ENCODE peak calls at places on chromosomes 3 and 15, in six cellular contexts. One of them, this sample, is unnamed.

GRCh38 chr3:56894912-56895431 is 93.2 kb upstream of the ARHGEF3 start:
- DNase-seq in B cell: no peak
- DNase-seq in GM12878: no peak
- DNase-seq in mucosa of descending colon: no peak
- DNase-seq in SK-N-SH: no peak
- DNase-seq in IMR-90: peak; percentile 55
- DNase-seq in this sample: no peak

GRCh38 chr15:94080416-94080815 is 150.9 kb upstream of the MCTP2 start:
- DNase-seq in B cell: no peak
- DNase-seq in GM12878: no peak
- DNase-seq in mucosa of descending colon: no peak
- DNase-seq in SK-N-SH: no peak
- DNase-seq in IMR-90: no peak
- DNase-seq in this sample: no peak

GRCh38 chr3:21117397-21117796 is 633.6 kb downstream of the ZNF385D start:
- DNase-seq in B cell: no peak
- DNase-seq in GM12878: no peak
- DNase-seq in mucosa of descending colon: no peak
- DNase-seq in SK-N-SH: no peak
- DNase-seq in IMR-90: no peak
- DNase-seq in this sample: no peak

GRCh38 chr3:57281710-57282109 is 10.8 kb downstream of the ASB14 start:
- DNase-seq in B cell: no peak
- DNase-seq in GM12878: no peak
- DNase-seq in mucosa of descending colon: no peak
- DNase-seq in SK-N-SH: no peak
- DNase-seq in IMR-90: peak; percentile 51
- DNase-seq in this sample: no peak

GRCh38 chr15:25238716-25239470 is 199.9 kb downstream of the UBE3A start:
- DNase-seq in B cell: peak; percentile 27
- DNase-seq in GM12878: no peak
- DNase-seq in mucosa of descending colon: peak; percentile 26
- DNase-seq in SK-N-SH: no peak
- DNase-seq in IMR-90: no peak
- DNase-seq in this sample: no peak

GRCh38 chr3:99236576-99236975 is 335.1 kb upstream of the DCBLD2 start:
- DNase-seq in B cell: no peak
- DNase-seq in GM12878: no peak
- DNase-seq in mucosa of descending colon: no peak
- DNase-seq in SK-N-SH: no peak
- DNase-seq in IMR-90: peak; percentile 25
- DNase-seq in this sample: no peak

GRCh38 chr3:158732856-158733200 is 571 bp upstream of the RARRES1 start:
- DNase-seq in B cell: no peak
- DNase-seq in GM12878: no peak
- DNase-seq in mucosa of descending colon: peak; percentile 59
- DNase-seq in SK-N-SH: no peak
- DNase-seq in IMR-90: no peak
- DNase-seq in this sample: no peak

GRCh38 chr3:18412684-18413083 is 12.5 kb downstream of the SATB1 start:
- DNase-seq in B cell: no peak
- DNase-seq in GM12878: no peak
- DNase-seq in mucosa of descending colon: no peak
- DNase-seq in SK-N-SH: no peak
- DNase-seq in IMR-90: no peak
- DNase-seq in this sample: no peak

GRCh38 chr3:32780071-32780734 is 37.6 kb upstream of the TRIM71 start:
- DNase-seq in B cell: no peak
- DNase-seq in GM12878: no peak
- DNase-seq in mucosa of descending colon: no peak
- DNase-seq in SK-N-SH: no peak
- DNase-seq in IMR-90: no peak
- DNase-seq in this sample: no peak

GRCh38 chr3:178382388-178383061 is 153.7 kb upstream of the KCNMB2 start:
- DNase-seq in B cell: no peak
- DNase-seq in GM12878: no peak
- DNase-seq in mucosa of descending colon: no peak
- DNase-seq in SK-N-SH: no peak
- DNase-seq in IMR-90: peak; percentile 95
- DNase-seq in this sample: no peak

GRCh38 chr15:79505956-79506355 is 73.8 kb downstream of the MINAR1 start:
- DNase-seq in B cell: no peak
- DNase-seq in GM12878: no peak
- DNase-seq in mucosa of descending colon: no peak
- DNase-seq in SK-N-SH: no peak
- DNase-seq in IMR-90: no peak
- DNase-seq in this sample: no peak

GRCh38 chr3:17110665-17111396 is 226.1 kb downstream of the PLCL2 start:
- DNase-seq in B cell: no peak
- DNase-seq in GM12878: no peak
- DNase-seq in mucosa of descending colon: no peak
- DNase-seq in SK-N-SH: no peak
- DNase-seq in IMR-90: no peak
- DNase-seq in this sample: no peak

GRCh38 chr3:178063475-178063874 is 472.8 kb upstream of the KCNMB2 start:
- DNase-seq in B cell: no peak
- DNase-seq in GM12878: no peak
- DNase-seq in mucosa of descending colon: no peak
- DNase-seq in SK-N-SH: no peak
- DNase-seq in IMR-90: peak; percentile 69
- DNase-seq in this sample: no peak

GRCh38 chr15:73678498-73678897 is 5.7 kb upstream of the CD276 start:
- DNase-seq in B cell: no peak
- DNase-seq in GM12878: no peak
- DNase-seq in mucosa of descending colon: no peak
- DNase-seq in SK-N-SH: no peak
- DNase-seq in IMR-90: no peak
- DNase-seq in this sample: no peak

GRCh38 chr3:195900426-195901355 is 7.7 kb downstream of the TNK2 start:
- DNase-seq in B cell: peak; percentile 57
- DNase-seq in GM12878: no peak
- DNase-seq in mucosa of descending colon: peak; percentile 81
- DNase-seq in SK-N-SH: no peak
- DNase-seq in IMR-90: peak; percentile 54
- DNase-seq in this sample: peak; percentile 42

GRCh38 chr3:67907735-67908134 is 253.3 kb upstream of the SUCLG2 start:
- DNase-seq in B cell: no peak
- DNase-seq in GM12878: no peak
- DNase-seq in mucosa of descending colon: no peak
- DNase-seq in SK-N-SH: no peak
- DNase-seq in IMR-90: no peak
- DNase-seq in this sample: no peak

GRCh38 chr15:74821091-74821789 is 5.2 kb upstream of the CPLX3 start:
- DNase-seq in B cell: peak; percentile 71
- DNase-seq in GM12878: peak; percentile 45
- DNase-seq in mucosa of descending colon: no peak
- DNase-seq in SK-N-SH: peak; percentile 56
- DNase-seq in IMR-90: no peak
- DNase-seq in this sample: no peak

GRCh38 chr3:69231929-69232437 is 109.6 kb upstream of the LMOD3 start:
- DNase-seq in B cell: no peak
- DNase-seq in GM12878: no peak
- DNase-seq in mucosa of descending colon: no peak
- DNase-seq in SK-N-SH: peak; percentile 31
- DNase-seq in IMR-90: no peak
- DNase-seq in this sample: no peak

GRCh38 chr15:66708389-66708788 is 6.4 kb downstream of the SMAD6 start:
- DNase-seq in B cell: peak; percentile 0
- DNase-seq in GM12878: no peak
- DNase-seq in mucosa of descending colon: no peak
- DNase-seq in SK-N-SH: no peak
- DNase-seq in IMR-90: no peak
- DNase-seq in this sample: no peak

GRCh38 chr3:46218310-46218709 is 10.2 kb upstream of the CCR1 start:
- DNase-seq in B cell: no peak
- DNase-seq in GM12878: no peak
- DNase-seq in mucosa of descending colon: no peak
- DNase-seq in SK-N-SH: no peak
- DNase-seq in IMR-90: no peak
- DNase-seq in this sample: no peak

GRCh38 chr3:46212101-46212500 is 4.0 kb upstream of the CCR1 start:
- DNase-seq in B cell: no peak
- DNase-seq in GM12878: no peak
- DNase-seq in mucosa of descending colon: no peak
- DNase-seq in SK-N-SH: no peak
- DNase-seq in IMR-90: no peak
- DNase-seq in this sample: no peak

GRCh38 chr3:46213201-46213600 is 5.1 kb upstream of the CCR1 start:
- DNase-seq in B cell: no peak
- DNase-seq in GM12878: no peak
- DNase-seq in mucosa of descending colon: no peak
- DNase-seq in SK-N-SH: no peak
- DNase-seq in IMR-90: no peak
- DNase-seq in this sample: no peak

GRCh38 chr3:46215810-46216414 is 7.8 kb upstream of the CCR1 start:
- DNase-seq in B cell: no peak
- DNase-seq in GM12878: no peak
- DNase-seq in mucosa of descending colon: no peak
- DNase-seq in SK-N-SH: no peak
- DNase-seq in IMR-90: peak; percentile 77
- DNase-seq in this sample: no peak

DNA sequence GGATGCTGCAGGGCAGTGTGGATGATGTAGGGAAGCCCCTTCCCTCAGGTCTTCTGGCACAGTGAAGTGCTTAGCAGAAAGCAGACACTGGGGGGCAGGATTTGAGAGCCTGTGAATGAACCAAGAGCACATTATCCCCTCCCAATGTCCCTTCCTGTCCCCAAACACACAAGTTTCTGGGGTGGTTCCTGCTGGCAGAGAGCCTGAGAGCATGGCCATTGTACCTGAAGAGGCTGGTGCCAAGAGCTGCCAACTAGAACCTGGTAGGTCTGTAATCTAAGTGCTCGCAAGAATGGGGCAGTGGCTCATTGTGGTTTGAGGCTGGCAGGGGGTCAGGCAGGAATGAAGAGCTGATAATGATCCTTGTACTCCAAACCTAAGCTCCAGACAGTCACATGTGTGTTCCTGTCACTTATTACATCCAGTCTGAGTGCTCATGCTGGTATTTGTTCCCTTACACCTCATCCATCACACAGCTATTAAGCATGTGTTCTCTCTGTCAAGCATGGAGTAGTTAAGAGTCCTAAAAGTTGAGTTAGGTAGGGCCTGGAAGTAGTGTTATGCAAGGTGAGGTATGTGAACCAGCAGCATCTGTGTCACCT is 6.7 kb upstream of the CCR1 start:
- DNase-seq in B cell: no peak
- DNase-seq in GM12878: no peak
- DNase-seq in mucosa of descending colon: no peak
- DNase-seq in SK-N-SH: no peak
- DNase-seq in IMR-90: no peak
- DNase-seq in this sample: no peak
- TF ChIP-seq CTCF in B cell: no peak
- TF ChIP-seq CTCF in GM12878: peak; percentile 61
- TF ChIP-seq CTCF in mucosa of descending colon: no peak
- TF ChIP-seq CTCF in SK-N-SH: peak; percentile 12
- TF ChIP-seq CTCF in IMR-90: no peak
- TF ChIP-seq CTCF in this sample: no peak

GRCh38 chr3:168273917-168274316 is 178.2 kb upstream of the GOLIM4 start:
- DNase-seq in B cell: no peak
- DNase-seq in GM12878: no peak
- DNase-seq in mucosa of descending colon: no peak
- DNase-seq in SK-N-SH: no peak
- DNase-seq in IMR-90: no peak
- DNase-seq in this sample: no peak
- TF ChIP-seq CTCF in B cell: no peak
- TF ChIP-seq CTCF in GM12878: no peak
- TF ChIP-seq CTCF in mucosa of descending colon: no peak
- TF ChIP-seq CTCF in SK-N-SH: no peak
- TF ChIP-seq CTCF in IMR-90: no peak
- TF ChIP-seq CTCF in this sample: no peak

GRCh38 chr15:71115567-71116351 is 488 bp downstream of the THSD4 start:
- DNase-seq in B cell: no peak
- DNase-seq in GM12878: no peak
- DNase-seq in mucosa of descending colon: peak; percentile 69
- DNase-seq in SK-N-SH: peak; percentile 83
- DNase-seq in IMR-90: peak; percentile 58
- DNase-seq in this sample: no peak
- TF ChIP-seq CTCF in B cell: no peak
- TF ChIP-seq CTCF in GM12878: no peak
- TF ChIP-seq CTCF in mucosa of descending colon: no peak
- TF ChIP-seq CTCF in SK-N-SH: no peak
- TF ChIP-seq CTCF in IMR-90: no peak
- TF ChIP-seq CTCF in this sample: no peak

DNA sequence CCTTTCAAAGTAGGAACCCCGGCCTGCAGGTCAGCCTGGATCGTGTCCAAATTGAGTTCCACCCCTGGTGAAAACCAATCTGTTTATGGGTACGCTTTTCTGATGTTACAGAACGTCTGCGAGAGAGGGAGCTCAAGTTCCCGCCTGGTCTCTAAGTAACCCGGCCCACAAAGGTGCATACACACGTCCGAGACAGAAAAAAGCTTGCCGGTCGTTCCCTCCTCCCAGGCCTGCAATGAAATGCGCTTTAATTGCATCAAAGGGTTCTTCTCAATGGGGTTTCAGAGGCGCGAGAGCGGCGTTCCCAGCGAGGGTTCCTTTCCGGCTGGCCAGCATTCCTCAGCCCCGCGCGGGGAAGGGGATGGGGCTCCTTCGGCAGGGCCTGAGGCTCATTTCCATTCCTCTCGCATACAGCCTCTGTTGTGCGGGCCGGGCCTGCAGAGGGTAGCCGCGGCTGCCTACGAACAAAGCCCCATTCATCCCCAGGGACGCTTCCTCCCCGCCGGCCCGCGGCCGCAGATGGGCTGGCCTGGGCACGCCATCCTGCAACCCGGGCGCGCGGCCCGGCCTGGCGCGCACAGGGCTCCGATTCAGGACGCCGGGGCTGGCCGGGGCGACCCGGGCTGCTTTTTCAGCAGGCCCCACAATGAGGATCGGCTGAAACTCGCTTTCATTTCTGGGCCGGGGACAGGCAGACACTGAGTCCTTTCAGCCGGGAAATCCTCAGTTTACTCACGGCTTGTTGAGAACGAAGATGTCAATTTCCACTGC is 138.3 kb downstream of the TMCO5A start:
- DNase-seq in B cell: peak; percentile 56
- DNase-seq in GM12878: no peak
- DNase-seq in mucosa of descending colon: peak; percentile 74
- DNase-seq in SK-N-SH: peak; percentile 84
- DNase-seq in IMR-90: peak; percentile 71
- DNase-seq in this sample: peak; percentile 19
- TF ChIP-seq CTCF in B cell: no peak
- TF ChIP-seq CTCF in GM12878: peak; percentile 29
- TF ChIP-seq CTCF in mucosa of descending colon: no peak
- TF ChIP-seq CTCF in SK-N-SH: peak; percentile 13
- TF ChIP-seq CTCF in IMR-90: peak; percentile 25
- TF ChIP-seq CTCF in this sample: no peak